ENCODE peak calls at places on chromosomes 5 and 9, in five cellular contexts. E, D, R, F and I are unnamed samples.

GRCh38 chr5:134769206-134769605 is 10.6 kb downstream of the DDX46 start:
- DNase-seq in E (no peak), D (no peak), R (peak), F (no peak), I (no peak)

GRCh38 chr9:78909566-78909965 is 612.6 kb downstream of the PSAT1 start:
- DNase-seq in E (no peak), D (no peak), R (peak), F (no peak), I (no peak)

GRCh38 chr5:141822134-141822533 is 56.1 kb downstream of the PCDH1 start:
- DNase-seq in E (no peak), D (peak), R (peak), F (no peak), I (no peak)

GRCh38 chr9:85117831-85118230 is 448.3 kb downstream of the NTRK2 start:
- DNase-seq in E (no peak), D (no peak), R (no peak), F (no peak), I (no peak)

GRCh38 chr5:61649971-61650370 is 317.9 kb downstream of the ZSWIM6 start:
- DNase-seq in E (no peak), D (no peak), R (no peak), F (no peak), I (no peak)

GRCh38 chr9:94922098-94922607 is 195.7 kb downstream of the AOPEP start:
- DNase-seq in E (no peak), D (peak), R (peak), F (no peak), I (peak)

GRCh38 chr9:18595597-18595996 is 121.6 kb downstream of the ADAMTSL1 start:
- DNase-seq in E (peak), D (no peak), R (no peak), F (no peak), I (no peak)

GRCh38 chr5:43602818-43603534 is at the start of gene NNT:
- DNase-seq in E (peak), D (peak), R (peak), F (peak), I (peak)

GRCh38 chr5:132444841-132445639 is 45.5 kb downstream of the IRF1 start:
- DNase-seq in E (no peak), D (no peak), R (no peak), F (no peak), I (no peak)